ENCODE peak calls at places on chromosome 20, in five cellular contexts. O is midbrain; V is brain microvascular endothelial cell; C is CD4-positive, alpha-beta memory T cell; A is heart right ventricle. Z is an unnamed sample.

GRCh38 chr20:36548704-36549627 is 7.6 kb downstream of the MYL9 start:
- DNase-seq in O (no peak), V (no peak), C (no peak), A (no peak), Z (no peak)

GRCh38 chr20:21166801-21167200 is 40.9 kb downstream of the KIZ start:
- DNase-seq in O (no peak), V (no peak), C (no peak), A (no peak), Z (no peak)

GRCh38 chr20:44745122-44745521 is 543 bp upstream of the KCNK15 start:
- DNase-seq in O (no peak), V (no peak), C (no peak), A (no peak), Z (no peak)

GRCh38 chr20:18773566-18773965 is 40.0 kb upstream of the SCP2D1 start:
- DNase-seq in O (no peak), V (no peak), C (no peak), A (no peak), Z (no peak)

GRCh38 chr20:10369723-10370090 is 64.3 kb downstream of the MKKS start:
- DNase-seq in O (no peak), V (peak), C (no peak), A (no peak), Z (no peak)

GRCh38 chr20:59248031-59248684 is 52.3 kb upstream of the EDN3 start:
- DNase-seq in O (no peak), V (no peak), C (no peak), A (no peak), Z (no peak)

GRCh38 chr20:37521091-37521771 is at the start of gene NNAT:
- DNase-seq in O (no peak), V (no peak), C (no peak), A (no peak), Z (no peak)

GRCh38 chr20:63204362-63204761 is 11.6 kb downstream of the YTHDF1 start:
- DNase-seq in O (no peak), V (no peak), C (no peak), A (no peak), Z (no peak)

GRCh38 chr20:33401922-33402369 is 627 bp upstream of the CDK5RAP1 start:
- DNase-seq in O (no peak), V (no peak), C (no peak), A (no peak), Z (no peak)

GRCh38 chr20:59299961-59300340 is 460 bp upstream of the EDN3 start:
- DNase-seq in O (no peak), V (no peak), C (no peak), A (no peak), Z (no peak)

GRCh38 chr20:22652685-22653568 is 68.6 kb upstream of the FOXA2 start:
- DNase-seq in O (no peak), V (no peak), C (no peak), A (no peak), Z (no peak)

GRCh38 chr20:20229595-20229994 is 138.3 kb upstream of the INSM1 start:
- DNase-seq in O (no peak), V (no peak), C (no peak), A (no peak), Z (no peak)

GRCh38 chr20:2010533-2010932 is 16.7 kb upstream of the PDYN start:
- DNase-seq in O (no peak), V (no peak), C (no peak), A (no peak), Z (no peak)

GRCh38 chr20:21527908-21528307 is 14.0 kb upstream of the NKX2-2 start:
- DNase-seq in O (no peak), V (no peak), C (no peak), A (no peak), Z (no peak)

GRCh38 chr20:36483919-36484808 is 57.2 kb upstream of the MYL9 start:
- DNase-seq in O (no peak), V (no peak), C (no peak), A (no peak), Z (no peak)

GRCh38 chr20:47392015-47392720 is 35.7 kb upstream of the ZMYND8 start:
- DNase-seq in O (no peak), V (peak), C (no peak), A (no peak), Z (no peak)

GRCh38 chr20:53903652-53903987 is 166.8 kb downstream of the BCAS1 start:
- DNase-seq in O (no peak), V (no peak), C (no peak), A (no peak), Z (no peak)

GRCh38 chr20:2130062-2130591 is 28.5 kb downstream of the STK35 start:
- DNase-seq in O (peak), V (no peak), C (no peak), A (no peak), Z (no peak)

GRCh38 chr20:5309971-5310370 is 6.8 kb downstream of the PROKR2 start:
- DNase-seq in O (no peak), V (no peak), C (no peak), A (no peak), Z (no peak)

GRCh38 chr20:63708301-63709148 is 686 bp downstream of the ZGPAT start:
- DNase-seq in O (no peak), V (no peak), C (no peak), A (no peak), Z (no peak)

GRCh38 chr20:18252597-18253451 is 35.5 kb upstream of the ZNF133 start:
- DNase-seq in O (no peak), V (no peak), C (no peak), A (no peak), Z (no peak)